ENCODE peak calls at places on chromosomes 2 and 18, in six cellular contexts. K, F, L, W, J and H are unnamed samples.

GRCh38 chr2:46171996-46172546 is 125.1 kb upstream of the EPAS1 start:
- DNase-seq in K (no peak), F (no peak), J (no peak), L (no peak), W (no peak), H (no peak)

GRCh38 chr18:78525364-78526111 is 454.1 kb upstream of the SALL3 start:
- DNase-seq in F (no peak), J (peak), K (no peak), W (no peak), L (peak), H (no peak)

GRCh38 chr2:38652431-38653273 is 13.3 kb upstream of the GALM start:
- DNase-seq in W (no peak), K (no peak), L (no peak), F (no peak), J (no peak), H (no peak)

GRCh38 chr2:24477229-24477628 is 13.8 kb upstream of the NCOA1 start:
- DNase-seq in K (peak), L (no peak), W (no peak), F (no peak), J (no peak), H (no peak)

GRCh38 chr2:161578998-161579397 is 45.2 kb upstream of the SLC4A10 start:
- DNase-seq in F (no peak), W (no peak), K (no peak), J (no peak), L (no peak), H (no peak)

GRCh38 chr2:174963437-174964400 is 41.5 kb downstream of the CHN1 start:
- DNase-seq in J (no peak), K (no peak), F (no peak), L (no peak), W (no peak), H (no peak)

GRCh38 chr2:216553841-216554240 is 55.2 kb downstream of the RPL37A start:
- DNase-seq in F (no peak), K (no peak), J (no peak), L (no peak), W (no peak), H (no peak)

GRCh38 chr2:26786207-26787023 is 559 bp downstream of the CENPA start:
- DNase-seq in K (no peak), W (peak), J (no peak), F (no peak), L (no peak), H (peak)

GRCh38 chr2:121768143-121768755 is 12.8 kb downstream of the TSN start:
- DNase-seq in F (no peak), J (no peak), W (no peak), L (no peak), K (no peak), H (no peak)

GRCh38 chr2:231294578-231295362 is 96.3 kb downstream of the ARMC9 start:
- DNase-seq in L (no peak), W (no peak), F (no peak), J (peak), K (no peak), H (no peak)

GRCh38 chr2:70551156-70551555 is 2.5 kb downstream of the TGFA start:
- DNase-seq in L (no peak), J (no peak), F (no peak), W (no peak), K (no peak), H (no peak)

GRCh38 chr2:141513853-141514252 is 617.0 kb downstream of the LRP1B start:
- DNase-seq in F (no peak), L (no peak), K (no peak), J (no peak), W (peak), H (no peak)

GRCh38 chr2:16044946-16045456 is 104.7 kb downstream of the MYCN start:
- DNase-seq in J (no peak), K (no peak), F (no peak), W (no peak), L (no peak), H (no peak)

GRCh38 chr2:233402346-233402745 is 48.1 kb downstream of the DGKD start:
- DNase-seq in W (no peak), L (no peak), K (no peak), J (no peak), F (no peak), H (no peak)

GRCh38 chr2:212619954-212620353 is 81.4 kb upstream of the ERBB4 start:
- DNase-seq in K (no peak), W (no peak), J (peak), L (peak), F (no peak), H (no peak)

GRCh38 chr18:58997811-58998337 is 133.2 kb downstream of the ZNF532 start:
- DNase-seq in L (peak), K (no peak), W (no peak), J (peak), F (no peak), H (peak)

GRCh38 chr2:201580486-201580885 is 62.8 kb downstream of the TMEM237 start:
- DNase-seq in J (peak), W (no peak), F (no peak), K (no peak), L (peak), H (peak)

GRCh38 chr2:191650896-191651773 is 26.8 kb upstream of the NABP1 start:
- DNase-seq in L (peak), K (no peak), J (peak), F (no peak), W (peak), H (peak)

GRCh38 chr2:173823540-173823939 is 141.6 kb downstream of the SP3 start:
- DNase-seq in K (no peak), L (no peak), J (no peak), W (no peak), F (no peak), H (no peak)

GRCh38 chr2:132439703-132440398 is 23.2 kb downstream of the GPR39 start:
- DNase-seq in W (no peak), F (no peak), K (no peak), L (peak), J (peak), H (peak)

GRCh38 chr18:80252136-80252535 is 4.8 kb upstream of the PARD6G start:
- DNase-seq in F (no peak), W (no peak), J (peak), L (no peak), K (no peak), H (peak)

GRCh38 chr2:146623771-146624170 is 1221.1 kb upstream of the ACVR2A start:
- DNase-seq in L (peak), J (peak), W (no peak), K (no peak), F (no peak), H (no peak)

GRCh38 chr2:85164145-85164559 is 31.0 kb downstream of the TCF7L1 start:
- DNase-seq in J (no peak), F (no peak), W (no peak), K (no peak), L (no peak), H (no peak)

GRCh38 chr2:57444731-57445414 is 601.7 kb upstream of the VRK2 start:
- DNase-seq in L (no peak), K (no peak), F (no peak), J (no peak), W (no peak), H (peak)

GRCh38 chr2:233350708-233351107 is 3.6 kb upstream of the DGKD start:
- DNase-seq in J (peak), K (no peak), W (no peak), F (no peak), L (peak), H (peak)

GRCh38 chr2:240466579-240467148 is 31.2 kb downstream of the GPC1 start:
- DNase-seq in J (no peak), K (no peak), L (no peak), F (no peak), W (no peak), H (no peak)

GRCh38 chr18:55577812-55578539 is 10.0 kb downstream of the TCF4 start:
- DNase-seq in L (no peak), J (no peak), K (peak), F (no peak), W (no peak), H (no peak)

GRCh38 chr2:136295168-136295567 is 177.2 kb upstream of the CXCR4 start:
- DNase-seq in K (no peak), J (no peak), F (no peak), L (no peak), W (no peak), H (no peak)

GRCh38 chr2:1314254-1314653 is 99.0 kb upstream of the TPO start:
- DNase-seq in L (no peak), K (no peak), F (no peak), J (no peak), W (no peak), H (no peak)

GRCh38 chr2:101900375-101900774 is 91.4 kb upstream of the IL1R2 start:
- DNase-seq in K (no peak), L (no peak), J (no peak), W (peak), F (no peak), H (no peak)

GRCh38 chr2:64525323-64525625 is 1.1 kb downstream of the AFTPH start:
- DNase-seq in L (peak), F (no peak), J (peak), W (peak), K (peak), H (peak)

GRCh38 chr2:182649316-182649715 is 66.7 kb upstream of the DNAJC10 start:
- DNase-seq in L (peak), F (no peak), K (peak), W (no peak), J (peak), H (peak)

GRCh38 chr2:102979429-102979828 is 217.6 kb downstream of the TMEM182 start:
- DNase-seq in J (no peak), K (no peak), F (no peak), W (no peak), L (no peak), H (no peak)

GRCh38 chr18:60873708-60874107 is 459.5 kb upstream of the CDH20 start:
- DNase-seq in F (no peak), L (no peak), K (no peak), W (no peak), J (no peak), H (no peak)

GRCh38 chr2:19120941-19121750 is 237.3 kb downstream of the OSR1 start:
- DNase-seq in F (no peak), K (no peak), L (peak), J (peak), W (no peak), H (peak)